ENCODE peak calls at places on chromosome 11, in five cellular contexts. F is left ventricle myocardium inferior, G is lung, S is heart right ventricle, V is PC-9. P is an unnamed sample. For H3K36me3, the result is how much of the 10 kb centered on the place peaks cover.

GRCh38 chr11:132913886-132914285 is 618.4 kb downstream of the OPCML start:
- DNase-seq in F (no peak), G (no peak), S (no peak), V (no peak), P (no peak)

GRCh38 chr11:12017243-12017678 is 8.8 kb upstream of the DKK3 start:
- DNase-seq in F (no peak), G (no peak), S (peak), V (no peak), P (no peak)

GRCh38 chr11:105229257-105229656 is 89.7 kb upstream of the CARD18 start:
- DNase-seq in F (no peak), G (no peak), S (no peak), V (no peak), P (peak)

GRCh38 chr11:75760710-75761493 is 7.7 kb upstream of the DGAT2 start:
- DNase-seq in F (no peak), G (no peak), S (no peak), V (no peak), P (no peak)

GRCh38 chr11:110000045-110000502 is 93.1 kb upstream of the ZC3H12C start:
- DNase-seq in F (no peak), G (no peak), S (peak), V (no peak), P (peak)

GRCh38 chr11:125464266-125464662 is 31.8 kb downstream of the FEZ1 start:
- DNase-seq in F (no peak), G (no peak), S (no peak), V (no peak), P (no peak)

GRCh38 chr11:61919113-61919840 is 1.9 kb upstream of the RAB3IL1 start:
- DNase-seq in F (no peak), G (no peak), S (no peak), V (no peak), P (no peak)

GRCh38 chr11:32972781-32973180 is 42.9 kb upstream of the DEPDC7 start:
- DNase-seq in F (no peak), G (no peak), S (no peak), V (no peak), P (no peak)

GRCh38 chr11:68753300-68753699 is 2.0 kb upstream of the TESMIN start:
- DNase-seq in F (no peak), G (no peak), S (no peak), V (no peak), P (no peak)

GRCh38 chr11:61885784-61886580 is 5.4 kb downstream of the FADS3 start:
- DNase-seq in F (no peak), G (no peak), S (no peak), V (no peak), P (no peak)

GRCh38 chr11:61195710-61196109 is 7.6 kb upstream of the PGA3 start:
- DNase-seq in F (no peak), G (no peak), S (no peak), V (no peak), P (no peak)

GRCh38 chr11:14932447-14932846 is 39.7 kb downstream of the CALCA start:
- DNase-seq in F (no peak), G (no peak), S (no peak), V (no peak), P (no peak)

GRCh38 chr11:112363527-112363926 is 102.9 kb upstream of the PLET1 start:
- DNase-seq in F (no peak), G (no peak), S (no peak), V (no peak), P (peak)

GRCh38 chr11:128501576-128502549 is 85.5 kb downstream of the ETS1 start:
- DNase-seq in F (peak), G (no peak), S (peak), V (no peak), P (no peak)

GRCh38 chr11:22244986-22245592 is 52.2 kb downstream of the ANO5 start:
- DNase-seq in F (peak), G (peak), S (peak), V (peak), P (no peak)

GRCh38 chr11:126359431-126360048 is 4.1 kb downstream of the ST3GAL4 start:
- DNase-seq in F (peak), G (peak), S (peak), V (no peak), P (no peak)

GRCh38 chr11:108592591-108593213 is 866 bp downstream of the EXPH5 start:
- DNase-seq in F (peak), G (peak), S (peak), V (peak), P (no peak)

GRCh38 chr11:28461338-28461737 is 353.1 kb downstream of the METTL15 start:
- DNase-seq in F (no peak), G (no peak), S (no peak), V (no peak), P (peak)

GRCh38 chr11:16296243-16296642 is 60.1 kb downstream of the SOX6 start:
- DNase-seq in F (no peak), G (no peak), S (no peak), V (no peak), P (no peak)

GRCh38 chr11:134939046-134939445 is 527.0 kb upstream of the B3GAT1 start:
- DNase-seq in F (no peak), G (no peak), S (no peak), V (no peak), P (no peak)

GRCh38 chr11:10273738-10274137 is 20.3 kb downstream of the SBF2 start:
- DNase-seq in F (no peak), G (no peak), S (no peak), V (no peak), P (no peak)

GRCh38 chr11:109390752-109391151 is 31.2 kb upstream of the C11orf87 start:
- DNase-seq in F (no peak), G (no peak), S (no peak), V (no peak), P (no peak)

GRCh38 chr11:66570117-66570825 is 1.9 kb upstream of the CTSF start:
- DNase-seq in F (no peak), G (no peak), S (no peak), V (no peak), P (no peak)

GRCh38 chr11:124970925-124971324 is 16.9 kb downstream of the CCDC15 start:
- DNase-seq in F (no peak), G (no peak), S (no peak), V (peak), P (no peak)

GRCh38 chr11:117583063-117583801 is 213.8 kb downstream of the DSCAML1 start:
- DNase-seq in F (peak), G (no peak), S (peak), V (no peak), P (no peak)
- H3K4me3 ChIP-seq in F (no peak), G (no peak), S (no peak), V (no peak), P (no peak)

GRCh38 chr11:64284048-64284961 is at the start of gene BAD:
- DNase-seq in F (peak), G (peak), S (peak), V (peak), P (no peak)

GRCh38 chr11:64284962-64285884 is at the start of gene GPR137:
- DNase-seq in F (peak), G (peak), S (peak), V (peak), P (no peak)

GRCh38 chr11:64286801-64287159 is 1.1 kb downstream of the GPR137 start:
- DNase-seq in F (no peak), G (no peak), S (no peak), V (no peak), P (no peak)

GRCh38 chr11:64287676-64288352 is 2.2 kb downstream of the GPR137 start:
- DNase-seq in F (no peak), G (no peak), S (no peak), V (no peak), P (no peak)

GRCh38 chr11:64285885-64286800 is 495 bp downstream of the GPR137 start:
- DNase-seq in F (no peak), G (no peak), S (no peak), V (peak), P (no peak)
- TF ChIP-seq CTCF in F (no peak), G (no peak), S (no peak), V (peak), P (peak)

DNA sequence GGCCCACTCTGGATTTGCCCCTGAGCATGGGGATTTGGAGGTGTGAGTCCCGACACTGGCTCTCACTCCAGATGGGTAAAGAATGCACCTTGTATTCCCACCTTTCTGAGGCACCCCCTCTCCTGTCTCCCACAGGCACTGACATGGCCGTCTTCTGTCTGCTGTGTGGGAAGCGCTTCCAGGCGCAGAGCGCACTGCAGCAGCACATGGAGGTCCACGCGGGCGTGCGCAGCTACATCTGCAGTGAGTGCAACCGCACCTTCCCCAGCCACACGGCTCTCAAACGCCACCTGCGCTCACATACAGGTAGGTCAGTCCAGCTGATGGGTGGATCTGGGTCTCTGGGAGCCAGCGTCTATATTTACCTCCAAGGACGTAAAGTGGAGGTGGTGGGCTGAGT is 54.2 kb upstream of the NNMT start:
- DNase-seq in F (no peak), G (no peak), S (no peak), V (no peak), P (no peak)
- H3K36me3 ChIP-seq in F (half or more), G (under half), S (under half), V (under half), P (under half)

GRCh38 chr11:116687458-116688201 is 85.2 kb downstream of the BUD13 start:
- DNase-seq in F (no peak), G (no peak), S (no peak), V (no peak), P (no peak)
- H3K4me3 ChIP-seq in F (no peak), G (no peak), S (no peak), V (no peak), P (no peak)

GRCh38 chr11:8220261-8221024 is 43.2 kb downstream of the LMO1 start:
- DNase-seq in F (no peak), G (no peak), S (no peak), V (no peak), P (no peak)
- TF ChIP-seq CTCF in F (no peak), G (no peak), S (no peak), V (no peak), P (no peak)

GRCh38 chr11:72228229-72228843 is 3.8 kb downstream of the INPPL1 start:
- DNase-seq in F (no peak), G (no peak), S (peak), V (no peak), P (no peak)

GRCh38 chr11:72229336-72229924 is 4.9 kb downstream of the INPPL1 start:
- DNase-seq in F (no peak), G (peak), S (no peak), V (no peak), P (no peak)

GRCh38 chr11:72228844-72229231 is 4.3 kb downstream of the INPPL1 start:
- DNase-seq in F (no peak), G (peak), S (no peak), V (no peak), P (no peak)

GRCh38 chr11:72226701-72227100 is 2.1 kb downstream of the INPPL1 start:
- DNase-seq in F (no peak), G (peak), S (no peak), V (no peak), P (no peak)

DNA sequence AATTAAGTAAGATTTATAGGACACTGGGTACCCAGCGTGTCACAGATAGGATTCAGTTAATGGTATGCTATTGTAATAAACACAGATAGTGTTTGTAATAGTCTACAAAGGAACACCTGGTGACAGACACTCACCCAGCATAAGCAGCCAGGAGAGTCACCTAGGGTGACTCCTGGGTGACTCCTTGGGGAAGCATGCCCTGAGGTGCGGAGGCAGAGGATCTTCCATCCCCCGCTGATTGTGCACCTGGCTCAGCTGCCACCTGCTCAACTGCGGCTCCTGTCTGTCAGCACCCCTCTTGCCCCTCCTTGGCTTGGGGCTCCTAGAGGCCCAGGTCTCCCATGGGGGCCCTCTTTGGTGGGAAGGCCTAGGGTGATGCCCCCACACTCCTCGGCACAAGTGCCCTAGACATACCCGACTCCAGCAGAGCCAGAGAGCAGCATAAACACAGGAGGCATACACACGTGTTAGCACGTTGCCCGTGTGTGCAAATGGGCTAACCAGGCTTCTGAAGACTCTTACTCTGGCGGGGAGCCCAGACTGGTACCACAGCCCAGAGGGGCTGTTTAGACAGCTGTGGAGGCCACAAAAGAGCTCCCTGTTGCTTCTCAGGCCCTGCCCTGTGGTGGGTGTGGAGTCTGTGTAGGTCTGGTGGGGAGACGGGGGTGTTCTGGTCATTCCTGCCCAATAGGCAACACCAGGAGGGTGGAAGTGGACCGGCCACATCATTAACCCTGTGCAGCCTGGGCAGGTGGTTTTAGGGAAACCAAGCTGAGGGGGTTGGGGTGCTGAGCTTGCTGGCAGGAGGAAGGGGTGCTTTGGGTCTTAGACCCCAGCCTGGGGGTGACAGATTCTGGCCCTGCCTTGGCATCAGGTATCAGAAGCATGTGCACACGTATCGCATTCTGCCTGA is 3.0 kb downstream of the INPPL1 start:
- DNase-seq in F (no peak), G (peak), S (no peak), V (no peak), P (no peak)
- H3K36me3 ChIP-seq in F (half or more), G (under half), S (half or more), V (under half), P (under half)

GRCh38 chr11:3122775-3123201 is 42.3 kb downstream of the OSBPL5 start:
- DNase-seq in F (peak), G (no peak), S (no peak), V (no peak), P (no peak)
- H3K4me3 ChIP-seq in F (no peak), G (no peak), S (no peak), V (no peak), P (no peak)

GRCh38 chr11:18853086-18853720 is 61.6 kb upstream of the PTPN5 start:
- DNase-seq in F (no peak), G (no peak), S (no peak), V (no peak), P (no peak)
- TF ChIP-seq CTCF in F (no peak), G (no peak), S (peak), V (peak), P (peak)

P was measured in BJ.